ENCODE peak calls at places on chromosomes 16 and 17, in eight cellular contexts. Z is breast epithelium, P is endothelial cell of umbilical vein, F is SK-N-SH, E is sigmoid colon, G is upper lobe of left lung, B is transverse colon, Y is GM23338. N is an unnamed sample.

GRCh38 chr17:68697850-68698313 is 96.7 kb upstream of the FAM20A start:
- DNase-seq in P (no peak), B (peak), E (peak), G (no peak), Y (no peak), F (no peak), Z (no peak), N (peak)

GRCh38 chr16:4317471-4318170 is 1.8 kb downstream of the GLIS2 start:
- DNase-seq in Y (peak), B (no peak), Z (no peak), E (peak), F (no peak), P (peak), G (peak), N (no peak)

GRCh38 chr17:81973432-81973831 is 4.0 kb upstream of the ASPSCR1 start:
- DNase-seq in E (no peak), B (no peak), Z (no peak), P (no peak), G (no peak), Y (no peak), F (no peak), N (no peak)

GRCh38 chr16:54027126-54027922 is 259.3 kb downstream of the IRX3 start:
- DNase-seq in G (no peak), Z (no peak), E (no peak), F (peak), B (no peak), Y (no peak), P (peak), N (no peak)

GRCh38 chr17:41521574-41522261 is 3.0 kb upstream of the KRT15 start:
- DNase-seq in P (peak), Z (peak), Y (peak), B (peak), G (peak), F (no peak), E (no peak), N (peak)

GRCh38 chr16:4534151-4534790 is 4.3 kb downstream of the CDIP1 start:
- DNase-seq in G (no peak), Z (no peak), Y (no peak), B (no peak), P (peak), F (no peak), E (no peak), N (no peak)

GRCh38 chr17:71247455-71248015 is 873.3 kb upstream of the SOX9 start:
- DNase-seq in B (no peak), G (no peak), E (no peak), Z (no peak), P (no peak), Y (no peak), F (no peak), N (no peak)

GRCh38 chr17:14510136-14510535 is 209.3 kb downstream of the HS3ST3B1 start:
- DNase-seq in Z (no peak), E (no peak), P (no peak), B (no peak), F (no peak), G (no peak), Y (no peak), N (no peak)

GRCh38 chr17:20035501-20035900 is 26.3 kb downstream of the SPECC1 start:
- DNase-seq in G (no peak), Y (no peak), B (no peak), Z (no peak), F (no peak), P (no peak), E (no peak), N (no peak)

GRCh38 chr16:88909431-88910210 is 43.2 kb upstream of the PABPN1L start:
- DNase-seq in B (no peak), Y (no peak), Z (no peak), E (no peak), F (no peak), G (peak), P (no peak), N (no peak)

GRCh38 chr17:83144421-83145357 is 65.3 kb downstream of the METRNL start:
- DNase-seq in Z (peak), E (peak), Y (no peak), F (no peak), P (no peak), G (no peak), B (no peak), N (no peak)

GRCh38 chr16:17275076-17275732 is 195.6 kb downstream of the XYLT1 start:
- DNase-seq in Y (no peak), E (no peak), P (no peak), Z (no peak), B (peak), G (no peak), F (no peak), N (peak)

GRCh38 chr17:72396121-72396520 is 275.3 kb downstream of the SOX9 start:
- DNase-seq in E (no peak), P (no peak), F (no peak), B (no peak), G (no peak), Y (no peak), Z (no peak), N (no peak)

GRCh38 chr17:32936894-32937500 is 9.0 kb downstream of the TMEM98 start:
- DNase-seq in Y (peak), E (peak), B (peak), G (peak), Z (peak), P (peak), F (peak), N (peak)

GRCh38 chr16:9908613-9909012 is 273.6 kb downstream of the GRIN2A start:
- DNase-seq in G (no peak), Y (no peak), F (no peak), B (no peak), Z (no peak), E (no peak), P (no peak), N (no peak)

GRCh38 chr16:19338335-19338734 is 52.8 kb downstream of the CLEC19A start:
- DNase-seq in P (no peak), Z (no peak), E (no peak), Y (no peak), F (no peak), G (no peak), B (no peak), N (no peak)

GRCh38 chr17:145671-146541 is 8.5 kb downstream of the SCGB1C2 start:
- DNase-seq in E (peak), B (no peak), Z (peak), G (no peak), F (no peak), P (no peak), Y (no peak), N (peak)

GRCh38 chr17:9446528-9446927 is 129.1 kb downstream of the STX8 start:
- DNase-seq in Y (no peak), E (no peak), G (no peak), Z (no peak), F (no peak), P (peak), B (no peak), N (no peak)

GRCh38 chr16:27780468-27781194 is 230.7 kb downstream of the KATNIP start:
- DNase-seq in P (no peak), Y (no peak), B (no peak), Z (no peak), E (no peak), G (no peak), F (no peak), N (no peak)

GRCh38 chr17:38464723-38465419 is 36.6 kb downstream of the ARHGAP23 start:
- DNase-seq in E (peak), B (peak), F (peak), Z (peak), G (peak), Y (peak), P (peak), N (peak)

GRCh38 chr17:57704448-57704847 is 40.7 kb downstream of the CCDC182 start:
- DNase-seq in F (no peak), P (no peak), G (no peak), Z (no peak), B (no peak), E (no peak), Y (no peak), N (no peak)

GRCh38 chr17:64357191-64357981 is 33.3 kb downstream of the PECAM1 start:
- DNase-seq in F (no peak), E (peak), Y (peak), B (peak), Z (no peak), P (peak), G (no peak), N (no peak)

GRCh38 chr16:78045865-78046581 is 23.7 kb downstream of the CLEC3A start:
- DNase-seq in Y (peak), E (no peak), B (peak), Z (peak), G (peak), F (peak), P (peak), N (peak)

GRCh38 chr17:82240506-82241182 is 11.8 kb downstream of the SLC16A3 start:
- DNase-seq in B (no peak), Y (no peak), P (no peak), F (no peak), G (peak), Z (no peak), E (peak), N (no peak)

GRCh38 chr17:72422505-72423285 is 301.9 kb downstream of the SOX9 start:
- DNase-seq in B (peak), P (peak), Y (no peak), E (peak), F (peak), Z (peak), G (no peak), N (peak)

GRCh38 chr17:65131946-65132345 is 5.2 kb upstream of the RGS9 start:
- DNase-seq in F (no peak), Z (no peak), G (no peak), P (no peak), B (no peak), E (no peak), Y (no peak), N (no peak)

GRCh38 chr16:67449739-67450138 is 18.8 kb downstream of the HSD11B2 start:
- DNase-seq in E (no peak), Z (no peak), Y (no peak), F (no peak), P (no peak), B (no peak), G (no peak), N (no peak)

GRCh38 chr17:63317166-63317845 is 128.8 kb downstream of the CYB561 start:
- DNase-seq in B (no peak), G (no peak), P (no peak), F (no peak), Y (no peak), Z (no peak), E (no peak), N (no peak)

GRCh38 chr16:87072101-87072500 is 245.1 kb downstream of the C16orf95 start:
- DNase-seq in P (no peak), Z (no peak), Y (no peak), B (no peak), G (no peak), E (no peak), F (no peak), N (no peak)

GRCh38 chr17:73569758-73570319 is 74.4 kb downstream of the SDK2 start:
- DNase-seq in Y (no peak), Z (no peak), F (no peak), P (no peak), E (no peak), G (no peak), B (no peak), N (no peak)

GRCh38 chr17:35079547-35079946 is 16.0 kb upstream of the RFFL start:
- DNase-seq in F (no peak), G (no peak), P (no peak), B (no peak), Z (no peak), Y (no peak), E (no peak), N (no peak)

GRCh38 chr17:27466748-27467375 is 10.6 kb downstream of the KSR1 start:
- DNase-seq in B (no peak), E (no peak), Y (no peak), P (no peak), F (no peak), G (peak), Z (no peak), N (no peak)

GRCh38 chr16:74850027-74850426 is 75.4 kb upstream of the FA2H start:
- DNase-seq in Z (no peak), Y (no peak), E (no peak), F (no peak), B (no peak), G (no peak), P (no peak), N (no peak)

GRCh38 chr16:23155445-23156049 is 6.3 kb upstream of the USP31 start:
- DNase-seq in Y (peak), G (no peak), F (no peak), Z (no peak), B (peak), E (no peak), P (no peak), N (peak)

GRCh38 chr16:60636117-60636516 is 1400.1 kb downstream of the CDH8 start:
- DNase-seq in B (no peak), P (no peak), Z (no peak), E (no peak), G (no peak), F (no peak), Y (peak), N (no peak)

GRCh38 chr16:81314603-81315270 is at the start of gene GAN:
- DNase-seq in B (peak), P (peak), Y (peak), F (peak), Z (peak), G (peak), E (peak), N (peak)
- TF ChIP-seq POLR2AphosphoS5 in B (peak), P (peak), Y (peak), F (peak), Z (peak), G (peak), E (peak), N (peak)

DNA sequence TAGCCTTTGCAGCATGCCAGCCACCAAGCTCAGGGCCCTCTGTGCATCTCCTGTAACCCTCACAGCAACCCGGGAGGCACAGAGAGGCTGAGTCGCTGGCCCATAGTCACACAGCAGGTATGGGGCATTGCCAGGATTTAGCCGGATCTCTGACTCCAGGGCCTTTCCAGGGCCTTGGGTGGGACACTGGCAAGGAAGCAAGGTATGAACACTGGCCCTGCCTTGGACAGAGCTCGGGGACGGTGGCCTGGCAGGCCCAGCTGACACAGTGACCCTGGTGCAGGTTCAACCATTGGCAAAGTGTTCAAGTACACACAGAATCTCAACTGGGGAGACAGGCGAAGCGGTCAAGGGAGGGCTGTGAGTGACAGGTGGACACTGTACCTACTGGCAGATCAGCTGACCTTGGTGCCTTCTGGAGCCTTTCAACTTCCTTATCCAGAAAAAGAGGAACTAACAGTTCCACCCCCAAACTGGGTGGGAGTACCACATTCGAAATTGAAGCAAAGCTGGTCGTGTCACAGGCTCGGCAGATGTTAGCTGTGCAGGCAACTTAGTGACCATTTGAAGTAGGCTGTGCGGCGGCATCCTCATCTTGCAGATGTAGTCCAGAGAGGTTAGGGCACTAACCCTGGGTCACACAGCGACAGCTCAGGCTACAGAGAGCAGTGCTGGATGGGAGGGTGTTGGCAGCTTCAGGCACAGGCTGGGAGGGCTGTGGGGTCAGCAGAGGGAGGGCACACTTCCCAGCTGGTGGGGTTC is 287.4 kb downstream of the SEC14L1 start:
- DNase-seq in Y (no peak), E (no peak), G (peak), B (peak), Z (no peak), P (no peak), F (no peak), N (no peak)
- H3K27ac ChIP-seq in Y (no peak), E (peak), G (peak), B (peak), Z (peak), P (no peak), F (peak), N (peak)

DNA sequence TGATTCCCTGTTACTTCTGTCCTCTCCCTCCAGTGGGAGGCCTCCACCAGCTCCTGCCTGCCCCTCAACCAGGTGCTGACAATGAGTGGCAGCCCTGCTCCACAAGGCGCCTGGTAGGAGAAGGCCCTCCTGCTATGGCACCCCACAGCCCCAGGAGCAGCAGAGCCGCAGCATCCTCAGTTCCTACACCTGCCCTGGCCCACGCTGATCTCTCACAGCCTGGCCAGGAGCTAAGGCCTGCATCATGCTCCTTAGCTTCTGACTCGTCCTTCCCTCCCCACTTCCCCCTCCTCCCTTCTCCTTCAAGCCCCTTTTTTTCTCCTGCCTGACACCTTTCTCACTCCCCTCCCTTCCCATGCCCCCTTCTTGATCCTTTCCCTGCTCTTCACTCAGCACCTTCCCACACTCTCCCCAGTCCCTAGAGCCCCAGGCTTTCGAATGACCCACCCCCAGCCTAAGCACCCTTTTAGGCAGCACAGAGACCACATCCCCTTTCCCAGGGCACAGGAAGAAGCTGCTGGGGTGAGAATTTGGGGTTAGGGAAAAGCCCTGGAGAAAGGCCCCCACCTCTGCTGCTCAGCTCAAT is 6.5 kb downstream of the PROCA1 start:
- DNase-seq in E (no peak), Y (no peak), G (no peak), B (no peak), F (no peak), P (no peak), Z (no peak), N (no peak)
- TF ChIP-seq POLR2AphosphoS5 in E (no peak), Y (no peak), G (no peak), B (no peak), F (no peak), P (no peak), Z (no peak), N (no peak)

DNA sequence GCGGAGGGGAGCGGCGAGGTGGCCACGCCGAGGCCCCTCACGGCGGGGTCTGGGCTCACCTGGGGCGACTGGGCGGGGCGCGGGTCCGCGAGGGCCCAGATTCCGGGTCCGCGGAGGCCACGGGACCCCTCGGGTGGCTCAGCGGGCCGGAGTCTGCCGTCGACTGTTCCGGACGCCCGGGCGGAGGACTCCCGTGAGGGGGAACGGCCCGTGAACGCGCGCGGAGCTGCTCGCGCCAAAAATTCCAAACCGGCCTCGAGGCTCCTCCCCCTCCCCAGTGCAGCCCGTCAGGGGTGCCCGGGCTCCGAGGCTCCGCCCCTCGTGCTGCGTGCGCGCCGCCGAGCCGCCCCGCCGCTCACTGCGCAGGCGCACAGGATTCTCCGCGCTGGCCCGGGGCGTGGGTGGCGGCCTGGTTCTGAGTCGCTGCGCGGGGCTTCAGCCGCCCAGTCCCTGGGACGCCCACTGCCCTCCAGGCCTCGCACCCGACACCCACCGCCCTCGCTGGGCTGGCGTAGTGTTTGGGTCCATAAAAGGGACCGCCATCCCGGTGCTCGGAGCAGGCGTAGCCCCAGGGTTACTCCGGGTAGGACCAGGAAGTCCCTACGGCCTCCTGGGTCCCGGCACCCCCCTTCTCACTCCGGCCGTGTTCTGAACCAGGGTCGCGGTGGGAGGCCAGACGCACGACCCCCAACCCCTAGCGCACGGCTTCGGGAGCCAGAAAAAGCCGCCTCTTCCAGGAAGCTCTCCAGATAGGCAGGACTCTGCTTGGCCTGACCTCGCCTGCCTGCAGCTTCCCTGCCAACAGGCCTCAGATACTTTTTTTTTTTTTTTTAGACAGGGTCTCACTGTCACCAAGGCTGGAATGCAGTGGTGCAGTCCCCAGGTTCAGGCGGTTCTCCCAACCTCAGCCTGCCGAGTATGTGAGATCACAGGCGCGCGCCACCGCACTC is at the start of gene PKMYT1:
- DNase-seq in E (peak), P (peak), Z (peak), G (peak), B (peak), F (peak), Y (peak), N (peak)
- H3K27ac ChIP-seq in E (peak), P (peak), Z (peak), G (peak), B (peak), F (peak), Y (peak), N (peak)